ENCODE peak calls at places on chromosomes 11 and 22, in seven cellular contexts. One of them, this sample, is unnamed.

GRCh38 chr11:34997872-34998548 is 81.6 kb downstream of the PDHX start:
- DNase-seq in K562: no peak
- DNase-seq in CD8-positive, alpha-beta memory T cell: no peak
- DNase-seq in aorta: no peak
- DNase-seq in cardiac muscle cell: peak; percentile 58
- DNase-seq in colonic mucosa: no peak
- DNase-seq in pancreas: no peak
- DNase-seq in this sample: no peak

GRCh38 chr11:67409261-67409666 is 5.4 kb downstream of the TBC1D10C start:
- DNase-seq in CD8-positive, alpha-beta memory T cell: peak; percentile 62
- DNase-seq in K562: no peak
- DNase-seq in pancreas: no peak
- DNase-seq in aorta: peak; percentile 68
- DNase-seq in cardiac muscle cell: no peak
- DNase-seq in colonic mucosa: no peak
- DNase-seq in this sample: peak; percentile 57

GRCh38 chr11:119793335-119793984 is 64.5 kb upstream of the NECTIN1 start:
- DNase-seq in pancreas: no peak
- DNase-seq in K562: no peak
- DNase-seq in colonic mucosa: no peak
- DNase-seq in CD8-positive, alpha-beta memory T cell: no peak
- DNase-seq in aorta: peak; percentile 64
- DNase-seq in cardiac muscle cell: no peak
- DNase-seq in this sample: no peak

GRCh38 chr11:33402066-33402465 is 144.9 kb downstream of the HIPK3 start:
- DNase-seq in cardiac muscle cell: peak; percentile 6
- DNase-seq in CD8-positive, alpha-beta memory T cell: no peak
- DNase-seq in colonic mucosa: no peak
- DNase-seq in K562: peak; percentile 8
- DNase-seq in pancreas: no peak
- DNase-seq in aorta: no peak
- DNase-seq in this sample: no peak

GRCh38 chr11:2940166-2940929 is 11.1 kb upstream of the PHLDA2 start:
- DNase-seq in CD8-positive, alpha-beta memory T cell: no peak
- DNase-seq in colonic mucosa: peak; percentile 87
- DNase-seq in cardiac muscle cell: peak; percentile 18
- DNase-seq in pancreas: no peak
- DNase-seq in aorta: peak; percentile 85
- DNase-seq in K562: no peak
- DNase-seq in this sample: peak; percentile 70

GRCh38 chr22:27873476-27873875 is 45.6 kb downstream of the PITPNB start:
- DNase-seq in CD8-positive, alpha-beta memory T cell: no peak
- DNase-seq in cardiac muscle cell: peak; percentile 40
- DNase-seq in aorta: no peak
- DNase-seq in colonic mucosa: no peak
- DNase-seq in K562: no peak
- DNase-seq in pancreas: no peak
- DNase-seq in this sample: no peak

GRCh38 chr22:33535937-33536875 is 384.1 kb downstream of the LARGE1 start:
- DNase-seq in cardiac muscle cell: no peak
- DNase-seq in pancreas: no peak
- DNase-seq in colonic mucosa: no peak
- DNase-seq in aorta: no peak
- DNase-seq in CD8-positive, alpha-beta memory T cell: no peak
- DNase-seq in K562: no peak
- DNase-seq in this sample: no peak

GRCh38 chr22:29004647-29005371 is 56.8 kb downstream of the C22orf31 start:
- DNase-seq in pancreas: peak; percentile 59
- DNase-seq in cardiac muscle cell: no peak
- DNase-seq in aorta: no peak
- DNase-seq in K562: no peak
- DNase-seq in CD8-positive, alpha-beta memory T cell: no peak
- DNase-seq in colonic mucosa: peak; percentile 68
- DNase-seq in this sample: peak; percentile 85

GRCh38 chr22:50609599-50609998 is 9.0 kb downstream of the MAPK8IP2 start:
- DNase-seq in colonic mucosa: no peak
- DNase-seq in pancreas: no peak
- DNase-seq in cardiac muscle cell: no peak
- DNase-seq in K562: no peak
- DNase-seq in aorta: no peak
- DNase-seq in CD8-positive, alpha-beta memory T cell: no peak
- DNase-seq in this sample: no peak

GRCh38 chr11:43392713-43393112 is 34.0 kb downstream of the TTC17 start:
- DNase-seq in CD8-positive, alpha-beta memory T cell: no peak
- DNase-seq in pancreas: no peak
- DNase-seq in colonic mucosa: no peak
- DNase-seq in aorta: no peak
- DNase-seq in K562: no peak
- DNase-seq in cardiac muscle cell: no peak
- DNase-seq in this sample: no peak

GRCh38 chr22:49260681-49261580 is 566.7 kb downstream of the BRD1 start:
- DNase-seq in pancreas: no peak
- DNase-seq in cardiac muscle cell: no peak
- DNase-seq in K562: no peak
- DNase-seq in aorta: peak; percentile 47
- DNase-seq in CD8-positive, alpha-beta memory T cell: no peak
- DNase-seq in colonic mucosa: no peak
- DNase-seq in this sample: peak; percentile 17

GRCh38 chr11:108002476-108002875 is 6.2 kb upstream of the CUL5 start:
- DNase-seq in CD8-positive, alpha-beta memory T cell: no peak
- DNase-seq in K562: no peak
- DNase-seq in cardiac muscle cell: no peak
- DNase-seq in aorta: no peak
- DNase-seq in colonic mucosa: no peak
- DNase-seq in pancreas: no peak
- DNase-seq in this sample: no peak

GRCh38 chr11:128695539-128696221 is 1.8 kb downstream of the FLI1 start:
- DNase-seq in K562: no peak
- DNase-seq in pancreas: no peak
- DNase-seq in cardiac muscle cell: peak; percentile 73
- DNase-seq in aorta: no peak
- DNase-seq in CD8-positive, alpha-beta memory T cell: no peak
- DNase-seq in colonic mucosa: no peak
- DNase-seq in this sample: no peak

GRCh38 chr11:131762346-131763110 is 392.1 kb downstream of the NTM start:
- DNase-seq in cardiac muscle cell: no peak
- DNase-seq in K562: no peak
- DNase-seq in CD8-positive, alpha-beta memory T cell: no peak
- DNase-seq in aorta: no peak
- DNase-seq in pancreas: no peak
- DNase-seq in colonic mucosa: no peak
- DNase-seq in this sample: no peak

GRCh38 chr11:114124601-114125144 is 65.2 kb downstream of the ZBTB16 start:
- DNase-seq in colonic mucosa: no peak
- DNase-seq in cardiac muscle cell: no peak
- DNase-seq in pancreas: no peak
- DNase-seq in aorta: no peak
- DNase-seq in K562: no peak
- DNase-seq in CD8-positive, alpha-beta memory T cell: no peak
- DNase-seq in this sample: no peak

GRCh38 chr11:119196833-119197483 is 9.2 kb upstream of the CBL start:
- DNase-seq in pancreas: peak; percentile 79
- DNase-seq in cardiac muscle cell: peak; percentile 93
- DNase-seq in CD8-positive, alpha-beta memory T cell: peak; percentile 39
- DNase-seq in aorta: no peak
- DNase-seq in colonic mucosa: peak; percentile 88
- DNase-seq in K562: peak; percentile 88
- DNase-seq in this sample: peak; percentile 76

GRCh38 chr11:66188580-66188979 is 79.9 kb upstream of the RAB1B start:
- DNase-seq in colonic mucosa: no peak
- DNase-seq in CD8-positive, alpha-beta memory T cell: no peak
- DNase-seq in pancreas: no peak
- DNase-seq in K562: peak; percentile 31
- DNase-seq in aorta: no peak
- DNase-seq in cardiac muscle cell: peak; percentile 70
- DNase-seq in this sample: no peak

GRCh38 chr11:21475276-21475675 is 717.6 kb upstream of the ANO5 start:
- DNase-seq in cardiac muscle cell: no peak
- DNase-seq in CD8-positive, alpha-beta memory T cell: no peak
- DNase-seq in pancreas: no peak
- DNase-seq in colonic mucosa: no peak
- DNase-seq in aorta: no peak
- DNase-seq in K562: no peak
- DNase-seq in this sample: no peak

GRCh38 chr11:74932169-74932568 is 16.7 kb downstream of the XRRA1 start:
- DNase-seq in aorta: no peak
- DNase-seq in CD8-positive, alpha-beta memory T cell: no peak
- DNase-seq in cardiac muscle cell: peak; percentile 34
- DNase-seq in K562: no peak
- DNase-seq in colonic mucosa: no peak
- DNase-seq in pancreas: no peak
- DNase-seq in this sample: no peak

GRCh38 chr11:27468209-27468608 is 4.4 kb downstream of the LGR4 start:
- DNase-seq in pancreas: no peak
- DNase-seq in K562: no peak
- DNase-seq in colonic mucosa: no peak
- DNase-seq in CD8-positive, alpha-beta memory T cell: no peak
- DNase-seq in aorta: no peak
- DNase-seq in cardiac muscle cell: peak; percentile 94
- DNase-seq in this sample: no peak

GRCh38 chr11:8301622-8302021 is 37.9 kb upstream of the LMO1 start:
- DNase-seq in pancreas: no peak
- DNase-seq in cardiac muscle cell: no peak
- DNase-seq in aorta: peak; percentile 28
- DNase-seq in K562: no peak
- DNase-seq in colonic mucosa: no peak
- DNase-seq in CD8-positive, alpha-beta memory T cell: no peak
- DNase-seq in this sample: no peak

GRCh38 chr11:1890856-1891830 is 552 bp downstream of the PRR33 start:
- DNase-seq in aorta: no peak
- DNase-seq in pancreas: no peak
- DNase-seq in colonic mucosa: no peak
- DNase-seq in cardiac muscle cell: no peak
- DNase-seq in K562: no peak
- DNase-seq in CD8-positive, alpha-beta memory T cell: no peak
- DNase-seq in this sample: no peak

GRCh38 chr11:117498791-117499190 is 171.1 kb downstream of the CEP164 start:
- DNase-seq in K562: no peak
- DNase-seq in colonic mucosa: no peak
- DNase-seq in aorta: no peak
- DNase-seq in pancreas: no peak
- DNase-seq in CD8-positive, alpha-beta memory T cell: no peak
- DNase-seq in cardiac muscle cell: no peak
- DNase-seq in this sample: no peak

GRCh38 chr11:117492578-117493251 is 165.1 kb downstream of the CEP164 start:
- DNase-seq in aorta: no peak
- DNase-seq in K562: no peak
- DNase-seq in cardiac muscle cell: no peak
- DNase-seq in CD8-positive, alpha-beta memory T cell: no peak
- DNase-seq in colonic mucosa: no peak
- DNase-seq in pancreas: no peak
- DNase-seq in this sample: no peak

GRCh38 chr11:117501499-117501898 is 173.8 kb downstream of the CEP164 start:
- DNase-seq in colonic mucosa: no peak
- DNase-seq in pancreas: no peak
- DNase-seq in CD8-positive, alpha-beta memory T cell: no peak
- DNase-seq in cardiac muscle cell: no peak
- DNase-seq in K562: no peak
- DNase-seq in aorta: no peak
- DNase-seq in this sample: no peak

GRCh38 chr11:117495357-117495756 is 167.7 kb downstream of the CEP164 start:
- DNase-seq in K562: no peak
- DNase-seq in cardiac muscle cell: no peak
- DNase-seq in aorta: no peak
- DNase-seq in CD8-positive, alpha-beta memory T cell: no peak
- DNase-seq in pancreas: no peak
- DNase-seq in colonic mucosa: no peak
- DNase-seq in this sample: no peak

GRCh38 chr11:117497206-117497951 is 169.7 kb downstream of the CEP164 start:
- DNase-seq in cardiac muscle cell: no peak
- DNase-seq in CD8-positive, alpha-beta memory T cell: no peak
- DNase-seq in K562: no peak
- DNase-seq in pancreas: no peak
- DNase-seq in colonic mucosa: no peak
- DNase-seq in aorta: no peak
- DNase-seq in this sample: no peak
- H3K4me1 ChIP-seq in cardiac muscle cell: peaks cover 8% of the 10 kb centered on the region
- H3K4me1 ChIP-seq in CD8-positive, alpha-beta memory T cell: no peaks in the 10 kb centered on the region
- H3K4me1 ChIP-seq in K562: peaks cover 5% of the 10 kb centered on the region
- H3K4me1 ChIP-seq in pancreas: no peaks in the 10 kb centered on the region
- H3K4me1 ChIP-seq in colonic mucosa: no peaks in the 10 kb centered on the region
- H3K4me1 ChIP-seq in aorta: no peaks in the 10 kb centered on the region
- H3K4me1 ChIP-seq in this sample: no peaks in the 10 kb centered on the region

DNA sequence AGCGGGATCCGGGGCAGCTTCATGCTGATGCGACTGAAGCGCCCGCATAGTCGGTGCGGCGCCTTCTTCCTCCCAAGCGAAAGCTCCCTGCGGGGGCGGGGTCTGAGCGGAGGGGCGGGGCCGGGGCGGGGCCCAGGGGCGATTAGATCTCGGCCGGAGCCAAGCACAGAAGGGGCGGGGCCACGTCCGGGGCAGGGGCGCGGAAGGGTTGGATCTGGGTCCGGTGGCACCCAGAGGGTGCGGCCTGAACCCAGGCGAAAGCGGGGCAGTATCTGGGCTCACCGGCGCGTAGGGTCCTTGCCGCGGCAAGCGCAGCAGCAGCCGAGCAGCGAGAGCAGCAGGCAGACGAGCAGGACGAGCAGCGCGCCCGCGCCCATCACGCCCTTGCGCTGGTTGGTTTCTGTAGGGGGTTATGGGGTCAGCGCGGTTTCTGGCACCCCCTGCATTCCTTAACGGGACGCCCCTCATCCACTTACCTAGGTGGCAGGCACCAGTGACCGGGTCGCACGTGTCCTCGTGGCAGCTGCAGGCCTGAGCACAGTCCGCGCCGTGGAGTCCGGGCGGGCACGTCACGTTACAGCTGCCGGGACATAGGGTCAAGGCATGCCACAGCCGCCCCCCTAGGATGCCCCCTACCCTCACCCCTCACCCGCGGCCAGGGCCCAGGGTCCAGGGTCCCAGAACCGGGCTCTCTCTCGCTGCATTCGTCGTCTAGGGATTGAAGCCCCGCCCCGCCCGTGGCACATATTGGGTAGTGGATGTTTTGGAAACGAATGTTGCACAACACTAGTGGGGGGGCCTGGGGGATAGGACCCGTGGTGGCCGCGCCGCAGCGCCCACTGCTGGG is 8.1 kb downstream of the SCARF2 start:
- DNase-seq in cardiac muscle cell: no peak
- DNase-seq in K562: peak; percentile 98
- DNase-seq in aorta: peak; percentile 87
- DNase-seq in colonic mucosa: peak; percentile 91
- DNase-seq in CD8-positive, alpha-beta memory T cell: peak; percentile 81
- DNase-seq in pancreas: peak; percentile 57
- DNase-seq in this sample: peak; percentile 83
- H3K4me3 ChIP-seq in cardiac muscle cell: peak overlapping the region; percentile 10
- H3K4me3 ChIP-seq in K562: peak overlapping the region; percentile 48
- H3K4me3 ChIP-seq in aorta: no peak overlapping the region
- H3K4me3 ChIP-seq in colonic mucosa: peak overlapping the region; percentile 44
- H3K4me3 ChIP-seq in CD8-positive, alpha-beta memory T cell: peak overlapping the region; percentile 82
- H3K4me3 ChIP-seq in pancreas: no peak overlapping the region
- H3K4me3 ChIP-seq in this sample: peak overlapping the region; percentile 50

GRCh38 chr11:72026029-72026428 is 27.3 kb downstream of the IL18BP start:
- DNase-seq in aorta: no peak
- DNase-seq in pancreas: no peak
- DNase-seq in cardiac muscle cell: no peak
- DNase-seq in colonic mucosa: no peak
- DNase-seq in CD8-positive, alpha-beta memory T cell: no peak
- DNase-seq in K562: no peak
- DNase-seq in this sample: no peak
- H3K4me1 ChIP-seq in aorta: no peaks in the 10 kb centered on the region
- H3K4me1 ChIP-seq in pancreas: no peaks in the 10 kb centered on the region
- H3K4me1 ChIP-seq in cardiac muscle cell: no peaks in the 10 kb centered on the region
- H3K4me1 ChIP-seq in colonic mucosa: no peaks in the 10 kb centered on the region
- H3K4me1 ChIP-seq in CD8-positive, alpha-beta memory T cell: peaks cover 12% of the 10 kb centered on the region
- H3K4me1 ChIP-seq in K562: no peaks in the 10 kb centered on the region
- H3K4me1 ChIP-seq in this sample: peaks cover 25% of the 10 kb centered on the region

GRCh38 chr11:10044618-10045017 is 249.4 kb downstream of the SBF2 start:
- DNase-seq in K562: no peak
- DNase-seq in aorta: no peak
- DNase-seq in pancreas: no peak
- DNase-seq in CD8-positive, alpha-beta memory T cell: no peak
- DNase-seq in cardiac muscle cell: no peak
- DNase-seq in colonic mucosa: no peak
- DNase-seq in this sample: no peak
- H3K4me3 ChIP-seq in K562: no peak overlapping the region
- H3K4me3 ChIP-seq in aorta: no peak overlapping the region
- H3K4me3 ChIP-seq in pancreas: no peak overlapping the region
- H3K4me3 ChIP-seq in CD8-positive, alpha-beta memory T cell: no peak overlapping the region
- H3K4me3 ChIP-seq in cardiac muscle cell: no peak overlapping the region
- H3K4me3 ChIP-seq in colonic mucosa: no peak overlapping the region
- H3K4me3 ChIP-seq in this sample: no peak overlapping the region